ENCODE peak calls at places on chromosomes 4 and X, in four cellular contexts. One of them, this sample, is unnamed.

GRCh38 chr4:98468744-98469143 is 189.7 kb downstream of the TSPAN5 start:
- DNase-seq in A549: no peak
- DNase-seq in K562: no peak
- DNase-seq in H1: no peak
- DNase-seq in this sample: no peak

GRCh38 chr4:78951862-78952472 is 12.7 kb upstream of the PAQR3 start:
- DNase-seq in A549: peak
- DNase-seq in K562: peak
- DNase-seq in H1: no peak
- DNase-seq in this sample: peak

GRCh38 chrX:110131031-110131430 is 128.1 kb downstream of the TMEM164 start:
- DNase-seq in A549: no peak
- DNase-seq in K562: no peak
- DNase-seq in H1: no peak
- DNase-seq in this sample: no peak

GRCh38 chrX:77342028-77342427 is 105.2 kb upstream of the FGF16 start:
- DNase-seq in A549: no peak
- DNase-seq in K562: no peak
- DNase-seq in H1: no peak
- DNase-seq in this sample: no peak

GRCh38 chrX:71908387-71908786 is 2.3 kb upstream of the NHSL2 start:
- DNase-seq in A549: no peak
- DNase-seq in K562: no peak
- DNase-seq in H1: no peak
- DNase-seq in this sample: no peak

GRCh38 chr4:78768447-78769177 is 7.5 kb upstream of the BMP2K start:
- DNase-seq in A549: peak
- DNase-seq in K562: no peak
- DNase-seq in H1: no peak
- DNase-seq in this sample: peak

GRCh38 chrX:119549327-119550016 is 15.7 kb downstream of the STEEP1 start:
- DNase-seq in A549: no peak
- DNase-seq in K562: no peak
- DNase-seq in H1: no peak
- DNase-seq in this sample: no peak

GRCh38 chrX:20829665-20830481 is 544.3 kb upstream of the CNKSR2 start:
- DNase-seq in A549: peak
- DNase-seq in K562: no peak
- DNase-seq in H1: no peak
- DNase-seq in this sample: no peak

GRCh38 chr4:81040175-81040659 is 9.7 kb downstream of the BMP3 start:
- DNase-seq in A549: peak
- DNase-seq in K562: peak
- DNase-seq in H1: no peak
- DNase-seq in this sample: no peak

GRCh38 chrX:24988314-24988713 is 27.5 kb downstream of the ARX start:
- DNase-seq in A549: no peak
- DNase-seq in K562: no peak
- DNase-seq in H1: no peak
- DNase-seq in this sample: no peak

GRCh38 chr4:10198365-10198764 is 81.8 kb upstream of the WDR1 start:
- DNase-seq in A549: no peak
- DNase-seq in K562: no peak
- DNase-seq in H1: no peak
- DNase-seq in this sample: no peak

GRCh38 chr4:94856030-94856429 is 98.3 kb downstream of the BMPR1B start:
- DNase-seq in A549: no peak
- DNase-seq in K562: no peak
- DNase-seq in H1: no peak
- DNase-seq in this sample: no peak

GRCh38 chr4:152850377-152850776 is 70.6 kb downstream of the ARFIP1 start:
- DNase-seq in A549: no peak
- DNase-seq in K562: no peak
- DNase-seq in H1: peak
- DNase-seq in this sample: peak

GRCh38 chrX:118688935-118689334 is 38.5 kb upstream of the IL13RA1 start:
- DNase-seq in A549: no peak
- DNase-seq in K562: no peak
- DNase-seq in H1: no peak
- DNase-seq in this sample: no peak

GRCh38 chrX:80388206-80388605 is 32.0 kb upstream of the TENT5D start:
- DNase-seq in A549: no peak
- DNase-seq in K562: no peak
- DNase-seq in H1: no peak
- DNase-seq in this sample: no peak

GRCh38 chr4:156968479-156968984 is 3.1 kb downstream of the PDGFC start:
- DNase-seq in A549: peak
- DNase-seq in K562: peak
- DNase-seq in H1: no peak
- DNase-seq in this sample: peak

GRCh38 chrX:132209527-132209926 is 9.7 kb downstream of the RAP2C start:
- DNase-seq in A549: no peak
- DNase-seq in K562: no peak
- DNase-seq in H1: no peak
- DNase-seq in this sample: no peak

GRCh38 chr4:78565971-78566372 is 14.4 kb downstream of the ANXA3 start:
- DNase-seq in A549: peak
- DNase-seq in K562: no peak
- DNase-seq in H1: no peak
- DNase-seq in this sample: peak

GRCh38 chr4:6929339-6929734 is 19.7 kb downstream of the TBC1D14 start:
- DNase-seq in A549: no peak
- DNase-seq in K562: no peak
- DNase-seq in H1: no peak
- DNase-seq in this sample: no peak

GRCh38 chr4:82201303-82201702 is 172.5 kb downstream of the HNRNPD start:
- DNase-seq in A549: no peak
- DNase-seq in K562: no peak
- DNase-seq in H1: no peak
- DNase-seq in this sample: no peak

GRCh38 chrX:130413415-130413814 is 11.6 kb downstream of the RBMX2 start:
- DNase-seq in A549: no peak
- DNase-seq in K562: no peak
- DNase-seq in H1: no peak
- DNase-seq in this sample: no peak

GRCh38 chr4:123209436-123209835 is 187.2 kb upstream of the SPRY1 start:
- DNase-seq in A549: no peak
- DNase-seq in K562: no peak
- DNase-seq in H1: no peak
- DNase-seq in this sample: no peak

GRCh38 chr4:87270144-87270543 is 49.7 kb upstream of the KLHL8 start:
- DNase-seq in A549: peak
- DNase-seq in K562: peak
- DNase-seq in H1: peak
- DNase-seq in this sample: peak

GRCh38 chrX:129540725-129541184 is 696 bp downstream of the OCRL start:
- DNase-seq in A549: peak
- DNase-seq in K562: no peak
- DNase-seq in H1: no peak
- DNase-seq in this sample: peak

GRCh38 chrX:131288738-131289511 is at the start of gene IGSF1:
- DNase-seq in A549: peak
- DNase-seq in K562: peak
- DNase-seq in H1: peak
- DNase-seq in this sample: peak

GRCh38 chr4:104649631-104650030 is 154.9 kb upstream of the CXXC4 start:
- DNase-seq in A549: no peak
- DNase-seq in K562: no peak
- DNase-seq in H1: no peak
- DNase-seq in this sample: no peak

GRCh38 chrX:129642641-129643040 is 12.1 kb downstream of the APLN start:
- DNase-seq in A549: no peak
- DNase-seq in K562: no peak
- DNase-seq in H1: no peak
- DNase-seq in this sample: no peak

GRCh38 chrX:9646471-9647038 is 119.1 kb downstream of the GPR143 start:
- DNase-seq in A549: no peak
- DNase-seq in K562: peak
- DNase-seq in H1: no peak
- DNase-seq in this sample: no peak

GRCh38 chrX:9647475-9647874 is 118.2 kb downstream of the GPR143 start:
- DNase-seq in A549: no peak
- DNase-seq in K562: no peak
- DNase-seq in H1: no peak
- DNase-seq in this sample: no peak

GRCh38 chrX:9643807-9644206 is 121.8 kb downstream of the GPR143 start:
- DNase-seq in A549: no peak
- DNase-seq in K562: no peak
- DNase-seq in H1: no peak
- DNase-seq in this sample: no peak

GRCh38 chrX:9642270-9642995 is 123.2 kb downstream of the GPR143 start:
- DNase-seq in A549: no peak
- DNase-seq in K562: no peak
- DNase-seq in H1: no peak
- DNase-seq in this sample: no peak

GRCh38 chrX:9644335-9644734 is 121.3 kb downstream of the GPR143 start:
- DNase-seq in A549: no peak
- DNase-seq in K562: no peak
- DNase-seq in H1: no peak
- DNase-seq in this sample: no peak
- TF ChIP-seq MAFK in A549: no peak
- TF ChIP-seq MAFK in K562: no peak
- TF ChIP-seq MAFK in H1: no peak
- TF ChIP-seq MAFK in this sample: no peak

GRCh38 chr4:68346461-68346860 is 3.4 kb downstream of the YTHDC1 start:
- DNase-seq in A549: peak
- DNase-seq in K562: no peak
- DNase-seq in H1: no peak
- DNase-seq in this sample: peak

GRCh38 chr4:68344785-68345184 is 5.1 kb downstream of the YTHDC1 start:
- DNase-seq in A549: no peak
- DNase-seq in K562: no peak
- DNase-seq in H1: no peak
- DNase-seq in this sample: no peak

GRCh38 chr4:68344049-68344448 is 5.8 kb downstream of the YTHDC1 start:
- DNase-seq in A549: no peak
- DNase-seq in K562: no peak
- DNase-seq in H1: no peak
- DNase-seq in this sample: no peak

GRCh38 chr4:68338625-68339024 is 11.3 kb downstream of the YTHDC1 start:
- DNase-seq in A549: no peak
- DNase-seq in K562: no peak
- DNase-seq in H1: no peak
- DNase-seq in this sample: no peak

GRCh38 chr4:68342139-68342538 is 7.8 kb downstream of the YTHDC1 start:
- DNase-seq in A549: peak
- DNase-seq in K562: no peak
- DNase-seq in H1: no peak
- DNase-seq in this sample: no peak
- TF ChIP-seq MAFK in A549: no peak
- TF ChIP-seq MAFK in K562: no peak
- TF ChIP-seq MAFK in H1: no peak
- TF ChIP-seq MAFK in this sample: no peak

DNA sequence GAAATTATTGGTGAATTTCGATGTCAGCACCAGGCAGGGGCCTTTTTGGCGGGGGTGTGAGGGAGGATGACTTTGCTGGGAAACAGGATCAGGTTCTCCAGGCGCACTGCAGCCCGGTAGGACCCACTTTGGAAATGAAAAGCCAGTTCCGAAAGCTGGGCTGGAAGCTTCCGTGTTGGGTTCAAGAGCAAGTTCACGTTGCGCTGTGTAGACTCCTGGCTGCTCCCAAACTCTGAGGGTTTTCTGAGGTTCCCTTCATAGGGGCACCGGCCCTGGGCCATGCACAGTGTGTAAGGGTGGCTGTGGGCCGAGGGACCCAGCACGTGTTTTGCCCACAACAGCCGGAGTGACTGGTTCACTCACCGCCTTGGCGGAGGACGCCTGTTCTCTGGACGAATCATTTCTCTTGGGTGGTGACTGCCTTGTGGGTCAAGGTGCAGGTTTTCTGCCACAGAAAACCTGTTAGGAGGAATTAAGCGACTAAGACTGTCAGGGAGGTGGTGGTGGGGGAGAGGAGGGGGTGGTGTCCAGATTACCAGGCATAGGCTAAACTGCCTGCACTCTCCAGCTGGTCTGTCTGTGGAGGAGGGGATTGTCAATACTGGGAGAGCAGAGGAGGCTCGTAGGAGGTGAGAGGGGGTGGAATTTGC is 8.0 kb downstream of the SHOX start:
- DNase-seq in A549: no peak
- DNase-seq in K562: no peak
- DNase-seq in H1: no peak
- DNase-seq in this sample: no peak
- TF ChIP-seq MAFK in A549: no peak
- TF ChIP-seq MAFK in K562: no peak
- TF ChIP-seq MAFK in H1: no peak
- TF ChIP-seq MAFK in this sample: no peak

GRCh38 chrX:153981231-153981630 is 8.7 kb downstream of the TMEM187 start:
- DNase-seq in A549: no peak
- DNase-seq in K562: no peak
- DNase-seq in H1: no peak
- DNase-seq in this sample: no peak

GRCh38 chrX:153983321-153983729 is 10.8 kb downstream of the TMEM187 start:
- DNase-seq in A549: no peak
- DNase-seq in K562: no peak
- DNase-seq in H1: no peak
- DNase-seq in this sample: no peak

GRCh38 chrX:153984351-153985178 is 12.0 kb downstream of the TMEM187 start:
- DNase-seq in A549: no peak
- DNase-seq in K562: peak
- DNase-seq in H1: no peak
- DNase-seq in this sample: no peak

DNA sequence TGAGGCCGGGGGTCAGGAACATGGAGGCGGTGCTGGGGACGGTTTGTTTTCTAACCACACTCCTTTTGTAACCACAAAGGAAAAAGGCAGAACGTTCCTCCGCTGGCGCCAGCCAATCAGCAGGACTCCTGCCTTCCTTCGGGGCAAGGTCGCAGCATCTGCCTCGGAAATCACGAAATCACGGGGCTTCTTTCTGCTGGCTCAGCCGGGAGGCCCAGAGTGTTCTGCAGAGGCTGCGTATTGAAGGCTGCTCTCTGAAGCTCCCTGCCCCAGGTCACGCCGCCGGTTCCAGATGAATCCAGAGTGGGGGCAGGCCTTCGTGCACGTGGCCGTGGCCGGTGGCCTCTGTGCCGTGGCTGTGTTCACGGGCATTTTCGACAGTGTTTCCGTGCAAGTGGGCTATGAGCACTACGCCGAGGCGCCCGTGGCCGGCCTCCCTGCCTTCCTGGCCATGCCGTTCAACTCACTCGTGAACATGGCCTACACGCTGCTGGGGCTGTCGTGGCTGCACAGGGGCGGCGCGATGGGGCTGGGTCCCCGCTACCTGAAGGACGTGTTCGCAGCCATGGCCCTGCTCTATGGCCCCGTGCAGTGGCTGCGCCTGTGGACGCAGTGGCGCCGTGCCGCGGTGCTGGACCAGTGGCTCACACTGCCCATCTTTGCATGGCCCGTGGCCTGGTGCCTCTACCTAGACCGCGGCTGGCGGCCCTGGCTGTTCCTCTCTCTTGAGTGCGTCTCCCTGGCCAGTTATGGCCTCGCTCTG is 9.4 kb downstream of the TMEM187 start:
- DNase-seq in A549: no peak
- DNase-seq in K562: no peak
- DNase-seq in H1: no peak
- DNase-seq in this sample: no peak
- TF ChIP-seq MAFK in A549: no peak
- TF ChIP-seq MAFK in K562: no peak
- TF ChIP-seq MAFK in H1: no peak
- TF ChIP-seq MAFK in this sample: no peak

GRCh38 chr4:95857761-95858160 is 17.9 kb downstream of the PDHA2 start:
- DNase-seq in A549: no peak
- DNase-seq in K562: no peak
- DNase-seq in H1: no peak
- DNase-seq in this sample: no peak
- TF ChIP-seq MAFK in A549: no peak
- TF ChIP-seq MAFK in K562: no peak
- TF ChIP-seq MAFK in H1: no peak
- TF ChIP-seq MAFK in this sample: no peak

This sample was measured in HepG2.